ENCODE peak calls at places on chromosome 3, in eight cellular contexts. E is activated CD4-positive, alpha-beta memory T cell treated with anti-CD3 and anti-CD28 coated beads, Interleukin-2, amount 10 ng/mL, durations not matched to agents 7 days and 5 days; Q is IMR-90; P is HCEC 1CT; L is PC-3; B is HuH-7.5; N is GM23248; M is HEK293T. Y is an unnamed sample.

GRCh38 chr3:123783050-123783724 is 100.9 kb downstream of the MYLK start:
- DNase-seq in E (no peak), Q (peak; percentile 43), P (no peak), L (peak; percentile 7), B (no peak), N (no peak), M (no peak), Y (no peak)

GRCh38 chr3:128442949-128443348 is 23.7 kb downstream of the DNAJB8 start:
- DNase-seq in E (no peak), Q (no peak), P (no peak), L (no peak), B (no peak), N (no peak), M (no peak), Y (no peak)

GRCh38 chr3:13069495-13069894 is 3.7 kb downstream of the IQSEC1 start:
- DNase-seq in E (peak; percentile 83), Q (no peak), P (no peak), L (no peak), B (no peak), N (no peak), M (no peak), Y (no peak)

GRCh38 chr3:151265866-151266265 is 12.5 kb downstream of the P2RY14 start:
- DNase-seq in E (no peak), Q (no peak), P (no peak), L (no peak), B (no peak), N (no peak), M (no peak), Y (no peak)

GRCh38 chr3:141279074-141279945 is 47.7 kb downstream of the PXYLP1 start:
- DNase-seq in E (no peak), Q (peak; percentile 50), P (no peak), L (peak; percentile 42), B (peak; percentile 22), N (peak; percentile 40), M (peak; percentile 43), Y (peak; percentile 40)

GRCh38 chr3:10383850-10384248 is 62.9 kb upstream of the SEC13 start:
- DNase-seq in E (no peak), Q (no peak), P (no peak), L (no peak), B (no peak), N (no peak), M (no peak), Y (no peak)

GRCh38 chr3:172098698-172099494 is 59.5 kb downstream of the FNDC3B start:
- DNase-seq in E (no peak), Q (no peak), P (no peak), L (no peak), B (no peak), N (no peak), M (no peak), Y (no peak)

GRCh38 chr3:28575748-28576589 is 227.3 kb upstream of the AZI2 start:
- DNase-seq in E (no peak), Q (no peak), P (no peak), L (no peak), B (no peak), N (peak; percentile 69), M (peak; percentile 63), Y (no peak)

GRCh38 chr3:183634707-183635106 is 716 bp upstream of the KLHL24 start:
- DNase-seq in E (no peak), Q (no peak), P (no peak), L (no peak), B (no peak), N (no peak), M (no peak), Y (no peak)

GRCh38 chr3:125257563-125257962 is 45.0 kb upstream of the SLC12A8 start:
- DNase-seq in E (no peak), Q (no peak), P (no peak), L (no peak), B (no peak), N (no peak), M (no peak), Y (no peak)

GRCh38 chr3:49998326-49998725 is 58.4 kb downstream of the RBM6 start:
- DNase-seq in E (no peak), Q (peak; percentile 72), P (peak; percentile 36), L (peak; percentile 83), B (no peak), N (peak; percentile 54), M (no peak), Y (peak; percentile 58)

GRCh38 chr3:58492385-58492970 is 582 bp downstream of the KCTD6 start:
- DNase-seq in E (peak; percentile 44), Q (no peak), P (peak; percentile 26), L (peak; percentile 19), B (no peak), N (peak; percentile 45), M (no peak), Y (no peak)

GRCh38 chr3:167754049-167754448 is 18.5 kb downstream of the SERPINI1 start:
- DNase-seq in E (no peak), Q (no peak), P (no peak), L (no peak), B (no peak), N (no peak), M (no peak), Y (no peak)

GRCh38 chr3:133237380-133237779 is 162.5 kb upstream of the BFSP2 start:
- DNase-seq in E (no peak), Q (no peak), P (no peak), L (no peak), B (no peak), N (no peak), M (no peak), Y (no peak)

GRCh38 chr3:4751057-4752051 is 227.9 kb upstream of the BHLHE40 start:
- DNase-seq in E (no peak), Q (peak; percentile 87), P (peak; percentile 38), L (peak; percentile 32), B (no peak), N (peak; percentile 91), M (no peak), Y (peak; percentile 83)

GRCh38 chr3:184334470-184335158 is 2.8 kb upstream of the FAM131A start:
- DNase-seq in E (peak; percentile 58), Q (peak; percentile 86), P (peak; percentile 74), L (peak; percentile 95), B (no peak), N (peak; percentile 92), M (no peak), Y (peak; percentile 54)

Y was measured in fibroblast of the aortic adventitia.